ENCODE peak calls at places on chromosomes 16 and 17, in five cellular contexts. X is H4; L is CD4-positive, alpha-beta memory T cell; V is CMK; C is mesendoderm. J is an unnamed sample.

GRCh38 chr17:39937462-39937861 is 9.9 kb downstream of the LRRC3C start:
- DNase-seq in X (no peak), L (no peak), V (no peak), C (no peak), J (no peak)

GRCh38 chr17:49217651-49218413 is 7.3 kb downstream of the ABI3 start:
- DNase-seq in X (no peak), L (peak; percentile 84), V (peak; percentile 83), C (no peak), J (no peak)

GRCh38 chr17:73877962-73878361 is 233.7 kb upstream of the SDK2 start:
- DNase-seq in X (no peak), L (no peak), V (no peak), C (no peak), J (no peak)

GRCh38 chr16:46796764-46797269 is 34.2 kb downstream of the C16orf87 start:
- DNase-seq in X (no peak), L (no peak), V (no peak), C (no peak), J (no peak)

GRCh38 chr17:27540300-27541105 is 84.3 kb downstream of the KSR1 start:
- DNase-seq in X (peak; percentile 98), L (no peak), V (no peak), C (no peak), J (no peak)

GRCh38 chr16:67356372-67356771 is 29.8 kb downstream of the LRRC36 start:
- DNase-seq in X (no peak), L (no peak), V (no peak), C (no peak), J (no peak)

GRCh38 chr17:82866521-82867214 is 26.8 kb upstream of the ZNF750 start:
- DNase-seq in X (no peak), L (no peak), V (no peak), C (no peak), J (no peak)

GRCh38 chr16:30186782-30187555 is 3.6 kb downstream of the CORO1A start:
- DNase-seq in X (no peak), L (peak; percentile 88), V (peak; percentile 30), C (peak; percentile 64), J (peak; percentile 78)

GRCh38 chr16:81447383-81448101 is 2.9 kb downstream of the CMIP start:
- DNase-seq in X (no peak), L (no peak), V (no peak), C (no peak), J (no peak)

GRCh38 chr17:39739020-39739884 is 1.5 kb downstream of the GRB7 start:
- DNase-seq in X (no peak), L (no peak), V (no peak), C (peak; percentile 80), J (peak; percentile 90)

GRCh38 chr16:85202631-85203461 is 90.6 kb upstream of the CIBAR2 start:
- DNase-seq in X (peak; percentile 79), L (no peak), V (no peak), C (peak; percentile 83), J (peak; percentile 78)

GRCh38 chr17:56939869-56940484 is 20.9 kb downstream of the COIL start:
- DNase-seq in X (peak; percentile 45), L (peak; percentile 57), V (peak; percentile 11), C (peak; percentile 80), J (no peak)

GRCh38 chr17:76541739-76542450 is 2.1 kb downstream of the PRCD start:
- DNase-seq in X (no peak), L (no peak), V (no peak), C (no peak), J (no peak)

GRCh38 chr17:30831257-30831656 is 509 bp upstream of the ATAD5 start:
- DNase-seq in X (no peak), L (no peak), V (no peak), C (peak; percentile 83), J (peak; percentile 54)

GRCh38 chr17:8922451-8922850 is 43.1 kb downstream of the PIK3R5 start:
- DNase-seq in X (peak; percentile 90), L (no peak), V (no peak), C (no peak), J (no peak)

GRCh38 chr16:9046667-9047055 is 44.8 kb upstream of the HAPSTR1 start:
- DNase-seq in X (no peak), L (no peak), V (no peak), C (no peak), J (no peak)

GRCh38 chr17:72467841-72468653 is 347.2 kb downstream of the SOX9 start:
- DNase-seq in X (no peak), L (no peak), V (no peak), C (peak; percentile 66), J (peak; percentile 56)

GRCh38 chr17:51319186-51319585 is 58.8 kb downstream of the UTP18 start:
- DNase-seq in X (no peak), L (no peak), V (no peak), C (no peak), J (no peak)

GRCh38 chr16:7246578-7246977 is 86.1 kb upstream of the RBFOX1 start:
- DNase-seq in X (no peak), L (no peak), V (no peak), C (peak; percentile 57), J (peak; percentile 36)

GRCh38 chr17:44112284-44113280 is 10.9 kb downstream of the HDAC5 start:
- DNase-seq in X (no peak), L (no peak), V (no peak), C (no peak), J (no peak)

GRCh38 chr16:67767953-67768352 is 38.4 kb downstream of the RANBP10 start:
- DNase-seq in X (no peak), L (no peak), V (no peak), C (no peak), J (no peak)

GRCh38 chr16:89845417-89845816 is 17.1 kb downstream of the SPIRE2 start:
- DNase-seq in X (no peak), L (no peak), V (no peak), C (no peak), J (no peak)

GRCh38 chr16:58885528-58886170 is 151.5 kb upstream of the GOT2 start:
- DNase-seq in X (no peak), L (no peak), V (no peak), C (no peak), J (no peak)

GRCh38 chr17:72370819-72371218 is 250.0 kb downstream of the SOX9 start:
- DNase-seq in X (peak; percentile 77), L (no peak), V (no peak), C (no peak), J (no peak)

GRCh38 chr17:2940352-2940751 is 123.1 kb downstream of the OR1D5 start:
- DNase-seq in X (no peak), L (no peak), V (no peak), C (peak; percentile 28), J (peak; percentile 72)

GRCh38 chr16:68069511-68070248 is 15.5 kb upstream of the NFATC3 start:
- DNase-seq in X (no peak), L (peak; percentile 66), V (no peak), C (no peak), J (no peak)

GRCh38 chr17:48541036-48541573 is 3.8 kb downstream of the HOXB2 start:
- DNase-seq in X (no peak), L (peak; percentile 10), V (no peak), C (no peak), J (no peak)

GRCh38 chr17:64628641-64629040 is 33.5 kb downstream of the SMURF2 start:
- DNase-seq in X (no peak), L (no peak), V (no peak), C (no peak), J (no peak)

GRCh38 chr17:80196652-80197051 is 23.5 kb downstream of the SGSH start:
- DNase-seq in X (no peak), L (no peak), V (no peak), C (no peak), J (no peak)

GRCh38 chr17:45229681-45230409 is 8.2 kb downstream of the FMNL1 start:
- DNase-seq in X (no peak), L (no peak), V (no peak), C (peak; percentile 37), J (no peak)

GRCh38 chr17:48633266-48633816 is 7.2 kb upstream of the HOXB9 start:
- DNase-seq in X (no peak), L (no peak), V (no peak), C (no peak), J (peak; percentile 63)

GRCh38 chr17:50326831-50327364 is 19.0 kb upstream of the XYLT2 start:
- DNase-seq in X (no peak), L (no peak), V (no peak), C (no peak), J (no peak)

GRCh38 chr17:1290676-1291075 is 11.2 kb downstream of the TRARG1 start:
- DNase-seq in X (no peak), L (no peak), V (no peak), C (no peak), J (no peak)

GRCh38 chr17:48840441-48840840 is 9.6 kb downstream of the CALCOCO2 start:
- DNase-seq in X (no peak), L (no peak), V (no peak), C (no peak), J (no peak)